ENCODE peak calls at places on chromosomes 11 and 22, in nine cellular contexts. S, L, V, C, M, E, J, O and I are unnamed samples.

GRCh38 chr11:19493446-19493845 is 219.2 kb upstream of the NAV2 start:
- DNase-seq in O (no peak), E (no peak), J (no peak), M (no peak), V (no peak), S (no peak), L (no peak), C (peak; percentile 24), I (no peak)

GRCh38 chr22:29306175-29306829 is at the start of gene GAS2L1:
- DNase-seq in L (peak; percentile 88), S (no peak), E (no peak), M (peak; percentile 61), O (peak; percentile 69), J (peak; percentile 90), C (peak; percentile 88), V (peak; percentile 96), I (no peak)

GRCh38 chr11:122898799-122899198 is 16.2 kb downstream of the JHY start:
- DNase-seq in C (no peak), O (no peak), J (no peak), L (no peak), S (no peak), M (no peak), E (no peak), V (no peak), I (no peak)

GRCh38 chr11:68844801-68845200 is 3.1 kb upstream of the CPT1A start:
- DNase-seq in V (no peak), J (no peak), S (no peak), M (no peak), O (no peak), L (no peak), E (no peak), C (no peak), I (no peak)

GRCh38 chr11:110362916-110363574 is 66.6 kb upstream of the RDX start:
- DNase-seq in J (no peak), C (peak; percentile 12), O (no peak), V (no peak), M (peak; percentile 57), L (peak; percentile 30), S (no peak), E (no peak), I (no peak)

GRCh38 chr11:116849491-116849890 is 12.1 kb upstream of the APOA1 start:
- DNase-seq in M (no peak), E (no peak), S (no peak), V (no peak), O (no peak), C (no peak), L (no peak), J (no peak), I (no peak)

GRCh38 chr11:15688351-15688792 is 573.6 kb downstream of the INSC start:
- DNase-seq in E (no peak), S (no peak), V (no peak), L (peak; percentile 94), J (peak; percentile 15), M (no peak), C (no peak), O (no peak), I (no peak)

GRCh38 chr11:68857037-68857586 is 15.4 kb upstream of the CPT1A start:
- DNase-seq in O (no peak), C (no peak), L (no peak), M (no peak), J (no peak), E (no peak), S (no peak), V (no peak), I (no peak)

GRCh38 chr11:88480217-88480616 is 142.7 kb upstream of the CTSC start:
- DNase-seq in J (no peak), V (no peak), M (no peak), O (no peak), L (peak; percentile 93), C (no peak), E (no peak), S (no peak), I (no peak)

GRCh38 chr11:113376156-113376555 is 11.4 kb upstream of the ANKK1 start:
- DNase-seq in O (no peak), C (no peak), M (no peak), L (peak; percentile 73), S (no peak), V (no peak), E (no peak), J (no peak), I (no peak)

DNA sequence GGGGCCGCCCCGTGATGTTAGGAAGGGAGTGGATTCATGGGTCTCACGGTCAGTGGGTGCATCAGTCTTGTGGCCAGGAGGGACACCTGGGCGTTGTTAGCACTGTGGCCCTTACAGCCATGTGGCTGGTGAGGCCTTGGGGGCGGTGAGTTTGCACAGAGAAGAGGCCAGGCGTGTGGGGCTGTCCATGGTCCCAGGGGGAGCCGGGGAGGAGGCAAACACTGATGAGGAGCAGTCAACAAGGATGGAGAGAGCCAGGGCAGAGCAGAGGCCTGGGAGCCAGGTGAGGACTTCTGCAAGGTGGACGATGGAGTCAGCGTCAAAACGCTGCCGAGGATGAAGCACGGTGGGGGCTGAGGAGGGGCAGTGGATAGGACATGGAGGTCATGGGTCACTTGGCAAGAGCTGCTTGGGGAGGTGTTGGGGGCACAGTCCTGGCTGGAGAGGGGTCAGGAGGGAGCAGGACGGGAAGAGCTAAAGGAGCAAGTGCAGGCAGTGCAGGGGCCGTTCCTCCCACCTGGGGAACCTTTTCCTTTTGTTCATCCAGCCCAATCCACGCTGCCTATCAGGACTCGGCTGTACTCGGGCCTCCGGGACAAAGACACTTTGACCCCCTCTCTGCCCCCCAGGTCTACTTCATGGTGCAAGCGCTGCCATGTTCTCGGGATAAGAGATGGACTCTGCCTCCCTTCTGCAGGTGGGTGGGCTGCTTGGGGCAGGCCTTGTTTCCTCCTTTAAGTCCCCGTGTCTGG is 801.1 kb downstream of the TBC1D22A start:
- DNase-seq in M (no peak), E (no peak), S (no peak), J (no peak), V (no peak), C (no peak), L (no peak), O (no peak), I (no peak)
- H3K9me3 ChIP-seq in M (peaks cover 57% of the 10 kb centered on the region), E (no peaks in the 10 kb centered on the region), S (no peaks in the 10 kb centered on the region), J (no peaks in the 10 kb centered on the region), V (no peaks in the 10 kb centered on the region), C (no peaks in the 10 kb centered on the region), L (no peaks in the 10 kb centered on the region), O (no peaks in the 10 kb centered on the region), I (no peaks in the 10 kb centered on the region)

GRCh38 chr22:45912910-45913309 is 64.1 kb downstream of the WNT7B start:
- DNase-seq in L (no peak), O (no peak), C (no peak), S (no peak), E (no peak), V (no peak), M (no peak), J (no peak), I (no peak)

GRCh38 chr22:45908961-45909360 is 68.0 kb downstream of the WNT7B start:
- DNase-seq in J (no peak), O (no peak), E (no peak), L (no peak), C (no peak), V (no peak), S (no peak), M (no peak), I (no peak)

GRCh38 chr22:45910928-45911467 is 66.0 kb downstream of the WNT7B start:
- DNase-seq in L (no peak), C (no peak), E (no peak), S (no peak), M (no peak), O (no peak), J (no peak), V (no peak), I (no peak)

GRCh38 chr22:45914309-45914708 is 62.7 kb downstream of the WNT7B start:
- DNase-seq in J (no peak), C (no peak), S (no peak), V (no peak), E (no peak), L (no peak), M (no peak), O (no peak), I (no peak)

GRCh38 chr22:45911601-45912271 is 65.2 kb downstream of the WNT7B start:
- DNase-seq in E (no peak), M (no peak), O (no peak), C (no peak), S (no peak), J (no peak), V (no peak), L (peak; percentile 11), I (no peak)
- H3K27me3 ChIP-seq in E (no peaks in the 10 kb centered on the region), M (no peaks in the 10 kb centered on the region), O (no peaks in the 10 kb centered on the region), C (no peaks in the 10 kb centered on the region), S (no peaks in the 10 kb centered on the region), J (no peaks in the 10 kb centered on the region), V (no peaks in the 10 kb centered on the region), L (no peaks in the 10 kb centered on the region), I (no peaks in the 10 kb centered on the region)

DNA sequence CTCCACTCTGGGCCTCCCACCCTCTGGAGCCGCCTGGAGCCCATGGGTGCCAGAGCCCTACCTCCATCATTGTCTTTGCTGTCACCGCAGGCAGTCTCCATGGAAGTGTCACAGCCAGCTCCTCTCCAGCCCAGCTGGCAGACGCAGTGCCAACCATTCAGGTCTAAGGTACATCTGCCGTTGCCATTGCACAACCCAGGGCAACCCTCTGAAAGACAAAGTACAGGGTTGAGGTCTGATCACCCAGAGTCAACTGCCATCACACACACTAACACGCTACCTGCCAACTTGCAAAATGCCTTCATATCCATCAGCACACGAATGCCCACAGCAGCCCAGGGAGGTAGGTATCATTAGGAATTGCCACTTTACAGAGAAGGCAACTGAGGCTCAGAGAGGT is 196.3 kb upstream of the NARS2 start:
- DNase-seq in V (no peak), O (no peak), L (no peak), C (no peak), M (no peak), J (no peak), E (no peak), S (no peak), I (no peak)
- H3K4me1 ChIP-seq in V (peaks cover 15% of the 10 kb centered on the region), O (no peaks in the 10 kb centered on the region), L (no peaks in the 10 kb centered on the region), C (peaks cover 21% of the 10 kb centered on the region), M (no peaks in the 10 kb centered on the region), J (no peaks in the 10 kb centered on the region), E (no peaks in the 10 kb centered on the region), S (no peaks in the 10 kb centered on the region), I (no peaks in the 10 kb centered on the region)

GRCh38 chr22:48155446-48155845 is 1393.0 kb downstream of the TBC1D22A start:
- DNase-seq in J (no peak), S (no peak), C (no peak), L (no peak), M (no peak), O (no peak), E (no peak), V (no peak), I (no peak)

GRCh38 chr22:48154169-48154942 is 1391.9 kb downstream of the TBC1D22A start:
- DNase-seq in L (no peak), V (no peak), E (no peak), J (no peak), O (no peak), S (no peak), C (no peak), M (no peak), I (no peak)

GRCh38 chr22:48156603-48157355 is 1394.3 kb downstream of the TBC1D22A start:
- DNase-seq in O (no peak), M (no peak), S (no peak), E (no peak), L (no peak), J (peak; percentile 71), V (no peak), C (no peak), I (no peak)

GRCh38 chr22:48153726-48154125 is 1391.3 kb downstream of the TBC1D22A start:
- DNase-seq in E (no peak), V (no peak), C (no peak), O (no peak), L (no peak), J (peak; percentile 76), M (no peak), S (no peak), I (no peak)

DNA sequence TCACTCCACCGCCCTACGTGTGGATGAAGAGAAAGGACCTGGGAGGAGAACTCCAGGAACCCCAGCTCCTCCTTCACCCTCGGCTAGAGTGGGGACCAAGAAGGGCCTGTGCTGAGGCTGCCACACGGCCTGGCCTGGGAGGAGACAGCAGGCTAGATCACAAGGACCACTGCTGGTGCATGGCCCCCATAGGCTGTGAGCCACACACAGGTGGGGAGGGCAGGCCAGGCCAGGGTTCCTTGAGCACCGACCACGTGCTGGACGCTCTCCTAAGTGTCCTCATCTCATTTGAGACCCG is 1392.4 kb downstream of the TBC1D22A start:
- DNase-seq in J (no peak), E (no peak), O (no peak), L (no peak), S (no peak), V (no peak), C (no peak), M (no peak), I (no peak)
- H3K9me3 ChIP-seq in J (no peaks in the 10 kb centered on the region), E (no peaks in the 10 kb centered on the region), O (no peaks in the 10 kb centered on the region), L (no peaks in the 10 kb centered on the region), S (no peaks in the 10 kb centered on the region), V (no peaks in the 10 kb centered on the region), C (no peaks in the 10 kb centered on the region), M (no peaks in the 10 kb centered on the region), I (no peaks in the 10 kb centered on the region)